ENCODE peak calls at places on chromosomes 12 and 14, in five cellular contexts. C, R, P, D and I are unnamed samples.

GRCh38 chr14:23478109-23478698 is 8.7 kb downstream of the NGDN start:
- DNase-seq in C (peak), D (peak), R (peak), P (peak), I (peak)

GRCh38 chr12:118633071-118633470 is 256.7 kb downstream of the SUDS3 start:
- DNase-seq in R (no peak), C (no peak), D (no peak), P (peak), I (no peak)

GRCh38 chr14:55417955-55418354 is 6.3 kb upstream of the ATG14 start:
- DNase-seq in D (no peak), P (no peak), R (no peak), C (no peak), I (no peak)

GRCh38 chr12:104672501-104673265 is 215.9 kb downstream of the CHST11 start:
- DNase-seq in P (peak), D (no peak), R (peak), C (no peak), I (peak)

GRCh38 chr14:73662439-73663056 is 17.8 kb downstream of the DNAL1 start:
- DNase-seq in R (no peak), D (peak), C (peak), P (peak), I (peak)

GRCh38 chr14:80764496-80764895 is 177.0 kb downstream of the CEP128 start:
- DNase-seq in P (no peak), D (peak), C (no peak), R (no peak), I (peak)

GRCh38 chr12:1777798-1778197 is 42.6 kb upstream of the LRTM2 start:
- DNase-seq in C (peak), P (no peak), R (no peak), D (no peak), I (no peak)

GRCh38 chr14:104091927-104092771 is 6.6 kb downstream of the ASPG start:
- DNase-seq in R (no peak), D (no peak), P (peak), C (no peak), I (no peak)

GRCh38 chr12:27285395-27285794 is 41.3 kb downstream of the STK38L start:
- DNase-seq in R (no peak), P (no peak), D (no peak), C (peak), I (no peak)

DNA sequence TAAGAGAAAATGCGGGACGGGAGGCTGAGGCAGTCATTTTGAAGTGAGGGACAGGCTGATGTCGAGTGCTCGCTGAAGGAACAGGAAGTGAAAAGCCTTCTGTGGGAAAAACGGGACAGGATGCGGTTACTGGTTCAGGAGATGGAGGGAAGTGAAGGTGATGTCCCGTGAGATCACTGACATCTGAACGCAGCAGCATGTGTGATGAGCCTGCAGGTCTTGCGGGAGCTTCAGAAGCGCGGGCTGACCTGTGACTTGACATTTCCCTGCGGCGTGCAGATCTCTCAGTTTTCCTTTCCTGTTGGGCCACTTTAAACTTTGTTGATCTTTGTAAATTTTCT is 77.8 kb downstream of the DDX51 start:
- DNase-seq in D (no peak), R (no peak), C (no peak), P (no peak), I (no peak)
- H3K4me3 ChIP-seq in D (no peak), R (no peak), C (no peak), P (no peak), I (no peak)

DNA sequence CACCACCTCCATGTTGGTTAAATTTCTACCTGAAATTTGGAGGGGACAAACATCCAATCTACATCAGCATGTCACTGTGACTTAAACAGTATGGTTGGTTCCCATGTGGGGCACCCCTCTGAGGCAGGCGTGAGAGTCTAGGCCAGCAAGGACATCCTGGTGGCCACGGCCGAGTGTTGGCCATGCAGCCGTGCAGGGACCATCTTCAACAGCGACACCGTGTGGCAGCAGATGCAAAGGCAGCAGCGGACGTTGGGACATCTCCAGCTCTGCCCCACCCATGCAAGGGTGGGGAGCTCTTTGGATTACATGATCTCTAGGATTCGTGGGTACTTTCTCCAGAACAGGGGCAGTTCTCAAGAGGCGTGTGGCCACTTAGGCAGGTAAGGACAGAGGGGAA is 49.8 kb downstream of the NOC4L start:
- DNase-seq in P (peak), D (no peak), C (no peak), R (no peak), I (no peak)
- TF ChIP-seq CTCF in P (peak), D (no peak), C (peak), R (no peak), I (peak)

GRCh38 chr14:97177016-97177415 is 379.8 kb downstream of the VRK1 start:
- DNase-seq in P (peak), C (no peak), D (no peak), R (no peak), I (no peak)

GRCh38 chr14:97177635-97178034 is 380.5 kb downstream of the VRK1 start:
- DNase-seq in P (no peak), C (no peak), D (no peak), R (no peak), I (no peak)

DNA sequence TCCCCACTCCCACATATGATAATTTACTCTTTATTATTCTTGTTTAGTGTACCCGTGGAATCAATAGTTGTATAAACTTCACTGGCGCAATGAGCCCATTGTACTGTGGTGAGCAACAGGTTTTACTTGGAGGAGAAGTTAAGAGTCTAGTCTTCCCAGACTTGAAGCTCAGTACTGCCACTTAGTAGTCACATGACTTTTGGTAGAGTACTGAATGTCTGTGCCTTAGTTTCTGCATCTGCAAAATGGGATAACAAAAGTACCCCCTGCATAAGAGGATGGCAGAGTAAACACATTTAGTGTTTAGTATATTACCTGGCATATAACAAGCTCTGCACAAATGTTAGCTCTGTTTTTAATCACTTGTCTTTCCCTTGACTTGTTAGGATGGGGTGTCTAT is 375.5 kb downstream of the VRK1 start:
- DNase-seq in D (no peak), R (no peak), C (no peak), P (no peak), I (no peak)
- H3K4me3 ChIP-seq in D (no peak), R (no peak), C (no peak), P (no peak), I (no peak)

DNA sequence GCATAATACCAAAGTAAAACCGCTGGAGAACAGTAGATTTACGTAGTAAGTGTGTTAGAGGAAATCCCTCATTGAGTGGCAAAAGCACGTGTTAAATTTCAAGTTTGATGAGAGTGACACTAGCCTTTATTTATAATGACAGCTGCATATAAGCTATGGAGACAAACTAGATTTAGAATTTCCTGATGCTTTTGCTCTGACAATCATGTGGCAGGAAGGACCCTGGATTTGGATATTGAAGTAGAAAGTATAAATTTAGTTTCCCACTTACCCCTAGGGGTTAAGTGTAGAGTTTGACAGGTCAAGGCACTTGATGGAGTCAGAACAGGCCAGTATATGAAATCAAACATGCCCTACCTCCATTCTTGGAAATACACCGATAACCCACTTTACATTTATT is 983.1 kb downstream of the FLRT2 start:
- DNase-seq in C (no peak), P (no peak), R (no peak), D (no peak), I (no peak)
- TF ChIP-seq CTCF in C (no peak), P (no peak), R (no peak), D (no peak), I (no peak)

GRCh38 chr12:106138646-106139421 is at the start of gene NUAK1:
- DNase-seq in P (peak), D (no peak), C (peak), R (peak), I (no peak)

GRCh38 chr12:106138279-106138645 is 492 bp downstream of the NUAK1 start:
- DNase-seq in D (no peak), R (no peak), C (no peak), P (peak), I (no peak)

GRCh38 chr12:106135781-106136180 is 3.0 kb downstream of the NUAK1 start:
- DNase-seq in C (no peak), R (no peak), D (no peak), P (no peak), I (no peak)

GRCh38 chr12:106136263-106136662 is 2.5 kb downstream of the NUAK1 start:
- DNase-seq in P (peak), R (peak), C (peak), D (peak), I (no peak)

GRCh38 chr12:106137456-106138278 is 1.1 kb downstream of the NUAK1 start:
- DNase-seq in C (no peak), D (no peak), R (no peak), P (peak), I (no peak)
- H3K4me3 ChIP-seq in C (peak), D (peak), R (peak), P (peak), I (peak)

GRCh38 chr12:45587877-45588530 is 141.5 kb upstream of the ARID2 start:
- DNase-seq in P (no peak), R (no peak), D (no peak), C (no peak), I (no peak)
- TF ChIP-seq CTCF in P (no peak), R (no peak), D (no peak), C (peak), I (no peak)

GRCh38 chr12:5295151-5295550 is 136.8 kb upstream of the NTF3 start:
- DNase-seq in P (no peak), D (no peak), R (no peak), C (no peak), I (no peak)

GRCh38 chr12:5295966-5296365 is 135.9 kb upstream of the NTF3 start:
- DNase-seq in D (no peak), P (no peak), R (no peak), C (no peak), I (no peak)

GRCh38 chr12:5294274-5294673 is 137.6 kb upstream of the NTF3 start:
- DNase-seq in R (no peak), P (no peak), D (no peak), C (no peak), I (no peak)

GRCh38 chr12:5292651-5293050 is 139.3 kb upstream of the NTF3 start:
- DNase-seq in P (no peak), R (no peak), D (no peak), C (no peak), I (no peak)

GRCh38 chr12:5293773-5294172 is 138.1 kb upstream of the NTF3 start:
- DNase-seq in P (no peak), R (no peak), C (no peak), D (no peak), I (no peak)
- H3K4me3 ChIP-seq in P (no peak), R (no peak), C (no peak), D (no peak), I (no peak)

GRCh38 chr12:10140001-10140400 is 10.0 kb upstream of the CLEC7A start:
- DNase-seq in C (peak), P (peak), D (peak), R (no peak), I (no peak)
- TF ChIP-seq CTCF in C (peak), P (peak), D (peak), R (no peak), I (peak)

DNA sequence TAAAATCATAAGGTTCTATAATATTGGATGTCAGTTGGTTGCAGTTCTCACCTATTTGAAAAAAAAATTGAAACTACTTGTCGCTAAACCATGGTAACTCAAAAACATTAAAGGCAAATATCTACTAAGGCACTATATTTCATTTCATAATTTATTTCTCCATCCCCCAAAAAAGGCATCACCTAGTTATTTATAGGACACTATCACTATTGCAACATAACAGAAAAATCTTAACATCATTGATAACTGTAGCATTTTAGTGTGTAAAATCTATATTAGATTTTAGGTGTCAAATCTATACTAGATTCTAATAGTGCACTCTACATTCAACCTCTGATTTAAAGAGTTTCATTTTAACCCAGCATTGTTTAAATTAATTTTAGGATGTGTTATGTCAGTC is 1.7 kb downstream of the SPTSSA start:
- DNase-seq in R (no peak), P (no peak), C (no peak), D (no peak), I (no peak)
- H3K4me3 ChIP-seq in R (no peak), P (peak), C (peak), D (peak), I (peak)

DNA sequence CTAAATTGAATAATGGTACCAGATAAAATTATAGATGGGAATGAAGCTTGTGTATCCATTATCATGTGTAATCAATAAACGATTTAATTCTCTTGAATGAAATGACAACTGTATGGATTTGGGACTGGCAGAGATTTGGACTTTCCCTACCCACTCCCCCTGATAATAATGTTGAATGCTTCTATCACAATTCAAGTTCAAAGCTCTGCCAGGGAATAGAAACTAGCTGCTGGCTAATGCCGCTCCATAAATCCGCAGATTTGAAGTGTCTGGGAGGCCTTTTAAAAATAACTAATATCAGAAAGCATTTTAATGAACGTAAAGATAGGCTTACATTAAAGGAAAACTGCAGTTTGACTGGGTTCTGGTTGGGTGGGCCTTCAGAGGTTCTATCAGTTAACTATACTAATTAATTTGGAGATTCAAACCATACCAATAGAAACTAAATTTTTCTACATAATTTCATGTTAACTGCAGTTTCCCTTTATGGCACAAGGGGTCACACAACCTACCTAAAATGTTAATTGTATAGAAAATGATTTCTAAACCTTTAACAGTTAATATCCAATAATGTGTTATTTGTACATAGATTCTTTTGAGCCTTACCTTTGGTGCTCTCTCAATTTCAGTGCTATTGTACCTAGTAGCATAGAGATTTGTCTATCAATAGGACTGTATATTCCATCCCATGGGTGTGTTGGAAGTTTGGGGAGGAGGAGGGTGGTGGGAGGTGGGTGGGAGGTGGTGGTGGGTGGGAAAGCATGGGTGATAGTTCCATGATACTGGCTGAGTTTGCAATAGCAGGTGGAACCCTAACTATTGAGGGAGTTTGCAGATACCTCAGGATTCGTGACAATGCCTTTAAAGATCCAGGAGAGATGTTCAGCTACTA is 4.9 kb downstream of the HNRNPA1 start:
- DNase-seq in P (no peak), C (no peak), R (no peak), D (no peak), I (no peak)
- TF ChIP-seq CTCF in P (peak), C (peak), R (no peak), D (peak), I (peak)